ENCODE peak calls at places on chromosomes 3 and 15, in five cellular contexts. V is NT2/D1, R is spleen, K is upper lobe of left lung, M is RWPE2. U is an unnamed sample.

GRCh38 chr3:37906734-37907282 is 45.1 kb downstream of the CTDSPL start:
- DNase-seq in R (no peak), K (no peak), V (no peak), M (no peak), U (no peak)

GRCh38 chr3:186514296-186515002 is 29.7 kb downstream of the CRYGS start:
- DNase-seq in R (no peak), V (peak; percentile 22), M (no peak), K (no peak), U (no peak)

GRCh38 chr15:58440181-58440910 is 8.6 kb downstream of the LIPC start:
- DNase-seq in V (no peak), K (peak; percentile 64), R (no peak), M (no peak), U (no peak)

GRCh38 chr3:150747909-150748568 is 14.9 kb downstream of the SIAH2 start:
- DNase-seq in R (no peak), K (no peak), V (no peak), M (no peak), U (no peak)

GRCh38 chr3:101119535-101119934 is 126.3 kb upstream of the ABI3BP start:
- DNase-seq in V (no peak), R (no peak), K (no peak), M (no peak), U (no peak)

GRCh38 chr15:58447244-58448010 is 15.6 kb downstream of the LIPC start:
- DNase-seq in R (no peak), V (no peak), M (no peak), K (no peak), U (no peak)

GRCh38 chr15:67807141-67807540 is 18.2 kb upstream of the SKOR1 start:
- DNase-seq in M (no peak), R (peak; percentile 65), V (no peak), K (no peak), U (no peak)

GRCh38 chr15:64774556-64775523 is 549 bp downstream of the RBPMS2 start:
- DNase-seq in R (no peak), K (no peak), V (no peak), M (no peak), U (no peak)

GRCh38 chr3:46999516-47000197 is 20.2 kb downstream of the NBEAL2 start:
- DNase-seq in V (no peak), K (no peak), M (peak; percentile 25), R (peak; percentile 70), U (no peak)

GRCh38 chr15:85579957-85580694 is 199.7 kb downstream of the AKAP13 start:
- DNase-seq in K (peak; percentile 35), M (no peak), R (no peak), V (no peak), U (peak; percentile 53)

GRCh38 chr15:62067448-62068044 is 769 bp downstream of the C2CD4A start:
- DNase-seq in V (no peak), M (no peak), R (peak; percentile 82), K (peak; percentile 22), U (peak; percentile 71)

GRCh38 chr15:62068071-62068786 is 1.5 kb downstream of the C2CD4A start:
- DNase-seq in K (peak; percentile 61), M (no peak), V (no peak), R (peak; percentile 89), U (peak; percentile 85)

GRCh38 chr15:62068787-62069170 is 2.0 kb downstream of the C2CD4A start:
- DNase-seq in M (no peak), V (no peak), R (no peak), K (no peak), U (no peak)

GRCh38 chr15:62069551-62069950 is 2.8 kb downstream of the C2CD4A start:
- DNase-seq in V (no peak), R (no peak), M (no peak), K (no peak), U (no peak)

DNA sequence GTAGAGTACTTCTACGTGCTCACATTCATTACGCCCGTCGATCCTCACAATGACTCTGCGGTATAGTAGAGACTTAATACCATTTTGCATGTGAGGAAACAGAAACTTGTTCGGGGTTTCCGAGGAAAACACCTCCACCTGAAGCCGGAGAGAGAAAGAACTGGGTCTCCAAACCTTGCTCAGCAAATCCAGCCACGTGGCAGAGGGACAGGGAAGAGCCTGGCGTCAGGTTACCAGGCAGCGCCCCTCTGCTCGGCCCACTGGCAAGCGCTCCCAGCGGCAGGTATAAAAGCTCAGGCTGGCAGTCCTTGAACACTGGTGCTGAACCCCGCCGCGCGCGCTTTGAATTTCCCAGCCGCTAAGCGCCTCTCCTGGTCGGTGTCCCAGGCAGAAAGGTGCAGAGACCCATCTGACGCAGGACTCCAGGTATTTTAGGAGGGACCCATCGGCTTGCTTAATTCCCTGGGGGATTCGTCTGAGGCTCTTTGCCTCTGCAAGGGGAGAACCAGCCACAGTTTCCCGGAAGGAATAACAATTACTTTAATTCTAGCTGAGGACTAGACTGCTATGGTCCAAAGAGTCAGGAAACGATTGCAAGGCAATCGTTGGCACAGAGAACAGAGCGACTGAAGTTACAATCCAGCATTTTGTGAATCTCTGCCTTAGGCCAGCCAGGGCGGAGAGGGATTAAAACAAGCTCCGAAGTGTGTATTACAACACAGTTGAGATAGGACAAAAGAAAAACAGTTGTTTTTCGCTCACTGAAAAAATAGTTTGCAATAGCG is at the start of gene C2CD4A:
- DNase-seq in V (peak; percentile 69), R (peak; percentile 89), M (peak; percentile 89), K (peak; percentile 89), U (peak; percentile 87)
- H3K4me3 ChIP-seq in V (peak within 1 kb of the TSS; percentile 36), R (peak within 1 kb of the TSS; percentile 59), M (peak within 1 kb of the TSS; percentile 37), K (peak within 1 kb of the TSS; percentile 69), U (peak within 1 kb of the TSS; percentile 58)

GRCh38 chr3:17741621-17742091 is 775 bp downstream of the TBC1D5 start:
- DNase-seq in M (no peak), K (peak; percentile 77), R (no peak), V (peak; percentile 71), U (no peak)
- H3K4me1 ChIP-seq in M (peaks cover 23% of the 10 kb centered on the region), K (peaks cover 12% of the 10 kb centered on the region), R (peaks cover 65% of the 10 kb centered on the region), V (no peaks in the 10 kb centered on the region), U (peaks cover 31% of the 10 kb centered on the region)

GRCh38 chr3:13123266-13123665 is 50.0 kb upstream of the IQSEC1 start:
- DNase-seq in M (peak; percentile 22), V (no peak), K (no peak), R (peak; percentile 55), U (peak; percentile 53)

GRCh38 chr3:13125092-13126015 is 52.1 kb upstream of the IQSEC1 start:
- DNase-seq in R (peak; percentile 44), K (no peak), M (peak; percentile 42), V (no peak), U (peak; percentile 51)

GRCh38 chr3:13123765-13124164 is 50.5 kb upstream of the IQSEC1 start:
- DNase-seq in K (no peak), R (peak; percentile 46), M (peak; percentile 34), V (no peak), U (no peak)

GRCh38 chr3:13122101-13123055 is 49.1 kb upstream of the IQSEC1 start:
- DNase-seq in M (peak; percentile 42), R (peak; percentile 50), K (peak; percentile 78), V (no peak), U (peak; percentile 84)

DNA sequence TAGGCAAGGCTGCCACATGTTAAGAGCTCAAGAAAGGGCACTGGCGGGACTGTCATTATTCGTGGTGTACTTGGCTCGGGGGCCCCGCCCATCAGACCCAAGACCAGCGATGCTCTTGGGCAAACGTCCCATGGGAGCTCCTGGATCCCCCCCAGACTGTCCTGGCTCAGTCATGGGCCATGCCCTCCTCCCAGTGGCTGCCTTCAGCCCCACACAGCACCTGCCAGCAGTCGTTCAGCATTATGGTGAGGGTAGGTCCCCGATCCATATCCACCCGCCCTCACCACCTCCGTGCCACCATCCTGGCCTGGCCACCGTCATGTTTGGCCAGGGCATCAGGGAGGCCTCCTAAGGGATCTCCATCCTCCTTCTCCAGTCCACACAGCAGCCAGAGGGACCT is 51.4 kb upstream of the IQSEC1 start:
- DNase-seq in K (no peak), M (peak; percentile 29), V (no peak), R (peak; percentile 55), U (peak; percentile 40)
- H3K27me3 ChIP-seq in K (no peaks in the 10 kb centered on the region), M (no peaks in the 10 kb centered on the region), V (no peaks in the 10 kb centered on the region), R (no peaks in the 10 kb centered on the region), U (no peaks in the 10 kb centered on the region)

DNA sequence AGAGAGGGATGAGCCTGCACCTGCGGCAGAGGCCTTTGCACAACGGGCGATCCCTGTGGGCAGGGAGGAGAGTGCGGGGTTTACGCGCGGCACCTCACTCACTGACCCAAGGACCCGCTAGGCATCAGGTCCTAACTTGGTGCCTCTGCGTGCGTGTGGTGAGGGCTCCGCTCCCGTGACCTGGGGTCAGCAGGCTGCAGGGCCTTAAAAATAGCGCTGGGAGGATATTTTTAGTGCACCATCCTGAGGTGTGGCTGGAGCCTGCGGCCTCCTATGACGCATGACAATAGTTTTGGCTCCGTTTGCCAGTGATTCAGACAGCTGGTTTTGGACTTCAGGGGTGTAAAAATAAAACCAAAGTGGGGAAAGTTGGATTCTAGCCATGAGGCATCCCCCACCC is 139.0 kb downstream of the FAM43A start:
- DNase-seq in R (peak; percentile 57), K (no peak), V (no peak), M (no peak), U (no peak)
- H3K4me3 ChIP-seq in R (no peak overlapping the region), K (no peak overlapping the region), V (no peak overlapping the region), M (no peak overlapping the region), U (no peak overlapping the region)

GRCh38 chr3:127820221-127820870 is 2.0 kb downstream of the MGLL start:
- DNase-seq in M (no peak), R (no peak), K (peak; percentile 74), V (no peak), U (peak; percentile 80)
- H3K4me1 ChIP-seq in M (peaks cover 42% of the 10 kb centered on the region), R (peaks cover 66% of the 10 kb centered on the region), K (peaks cover 64% of the 10 kb centered on the region), V (peaks cover 7% of the 10 kb centered on the region), U (peaks cover 55% of the 10 kb centered on the region)

GRCh38 chr15:23628612-23629233 is 18.9 kb downstream of the MAGEL2 start:
- DNase-seq in M (no peak), K (no peak), V (no peak), R (no peak), U (no peak)
- H3K27me3 ChIP-seq in M (peaks cover 33% of the 10 kb centered on the region), K (no peaks in the 10 kb centered on the region), V (peaks cover 88% of the 10 kb centered on the region), R (no peaks in the 10 kb centered on the region), U (no peaks in the 10 kb centered on the region)

GRCh38 chr3:112437146-112438022 is 61.9 kb downstream of the BTLA start:
- DNase-seq in K (no peak), M (no peak), R (no peak), V (peak; percentile 16), U (no peak)
- H3K4me3 ChIP-seq in K (no peak overlapping the region), M (no peak overlapping the region), R (no peak overlapping the region), V (no peak overlapping the region), U (no peak overlapping the region)

GRCh38 chr3:12585181-12585580 is 28.3 kb downstream of the MKRN2 start:
- DNase-seq in K (no peak), V (no peak), R (no peak), M (no peak), U (no peak)
- H3K4me1 ChIP-seq in K (peaks cover under 1% of the 10 kb centered on the region), V (peaks cover 4% of the 10 kb centered on the region), R (peaks cover 9% of the 10 kb centered on the region), M (no peaks in the 10 kb centered on the region), U (no peaks in the 10 kb centered on the region)

GRCh38 chr3:147381610-147382009 is 24.7 kb downstream of the ZIC4 start:
- DNase-seq in K (no peak), R (no peak), M (no peak), V (no peak), U (no peak)
- H3K27me3 ChIP-seq in K (no peaks in the 10 kb centered on the region), R (peaks cover 98% of the 10 kb centered on the region), M (peaks cover 99% of the 10 kb centered on the region), V (peaks cover 98% of the 10 kb centered on the region), U (peaks cover 100% of the 10 kb centered on the region)